ENCODE peak calls at places on chromosome 12, in four cellular contexts. O is GM12878, N is K562, I is HepG2. V is an unnamed sample.

GRCh38 chr12:125983094-125983783 is 918.0 kb downstream of the AACS start:
- DNase-seq in O (no peak), N (peak; percentile 9), I (peak; percentile 61), V (peak; percentile 5)

GRCh38 chr12:52147367-52147972 is 44.3 kb downstream of the KRT80 start:
- DNase-seq in O (no peak), N (peak; percentile 55), I (peak; percentile 67), V (peak; percentile 96)

GRCh38 chr12:92452763-92453162 is 250.0 kb upstream of the PLEKHG7 start:
- DNase-seq in O (no peak), N (no peak), I (no peak), V (no peak)

GRCh38 chr12:113860950-113861349 is 105.2 kb downstream of the RBM19 start:
- DNase-seq in O (no peak), N (peak; percentile 33), I (no peak), V (peak; percentile 60)

GRCh38 chr12:46230985-46231384 is 37.9 kb downstream of the SLC38A1 start:
- DNase-seq in O (no peak), N (no peak), I (no peak), V (no peak)

GRCh38 chr12:108729612-108730336 is 1.5 kb downstream of the CORO1C start:
- DNase-seq in O (no peak), N (peak; percentile 76), I (peak; percentile 37), V (no peak)

GRCh38 chr12:120183211-120183631 is 11.3 kb downstream of the GCN1 start:
- DNase-seq in O (no peak), N (no peak), I (no peak), V (no peak)

GRCh38 chr12:15682826-15683225 is 106.4 kb downstream of the EPS8 start:
- DNase-seq in O (no peak), N (no peak), I (no peak), V (no peak)

GRCh38 chr12:59403259-59403932 is 192.4 kb upstream of the SLC16A7 start:
- DNase-seq in O (no peak), N (peak; percentile 25), I (peak; percentile 44), V (peak; percentile 59)

GRCh38 chr12:114750905-114751304 is 66.9 kb upstream of the TBX3 start:
- DNase-seq in O (no peak), N (no peak), I (no peak), V (no peak)

GRCh38 chr12:98256830-98257229 is 258.6 kb upstream of the TMPO start:
- DNase-seq in O (no peak), N (no peak), I (no peak), V (no peak)

GRCh38 chr12:46977976-46978375 is 101.4 kb upstream of the PCED1B start:
- DNase-seq in O (no peak), N (no peak), I (no peak), V (no peak)

GRCh38 chr12:19125325-19125724 is 4.2 kb upstream of the PLEKHA5 start:
- DNase-seq in O (no peak), N (no peak), I (no peak), V (no peak)

GRCh38 chr12:94898388-94898787 is 105.1 kb downstream of the NDUFA12 start:
- DNase-seq in O (no peak), N (no peak), I (no peak), V (no peak)

GRCh38 chr12:104863549-104863948 is 94.5 kb downstream of the SLC41A2 start:
- DNase-seq in O (no peak), N (no peak), I (no peak), V (no peak)

GRCh38 chr12:57845478-57846284 is 848 bp downstream of the CTDSP2 start:
- DNase-seq in O (no peak), N (peak; percentile 80), I (peak; percentile 90), V (peak; percentile 63)

GRCh38 chr12:89648211-89648930 is 60.3 kb downstream of the ATP2B1 start:
- DNase-seq in O (no peak), N (peak; percentile 71), I (peak; percentile 56), V (no peak)

GRCh38 chr12:55760663-55761062 is 17.7 kb downstream of the GDF11 start:
- DNase-seq in O (no peak), N (no peak), I (no peak), V (no peak)

GRCh38 chr12:109540526-109541411 is 32.5 kb downstream of the MMAB start:
- DNase-seq in O (no peak), N (no peak), I (peak; percentile 34), V (no peak)

GRCh38 chr12:16515666-16516065 is 90.3 kb downstream of the LMO3 start:
- DNase-seq in O (no peak), N (no peak), I (no peak), V (no peak)

GRCh38 chr12:68495666-68496065 is 115.0 kb upstream of the RAP1B start:
- DNase-seq in O (no peak), N (no peak), I (no peak), V (no peak)

GRCh38 chr12:124379938-124380754 is 85.3 kb downstream of the RFLNA start:
- DNase-seq in O (no peak), N (no peak), I (no peak), V (peak; percentile 73)

GRCh38 chr12:93803408-93803807 is 126.2 kb downstream of the CRADD start:
- DNase-seq in O (no peak), N (no peak), I (no peak), V (no peak)

GRCh38 chr12:75471928-75472865 is 8.4 kb upstream of the GLIPR1 start:
- DNase-seq in O (no peak), N (no peak), I (no peak), V (no peak)

GRCh38 chr12:100026241-100026640 is 41.5 kb upstream of the ANKS1B start:
- DNase-seq in O (no peak), N (no peak), I (no peak), V (no peak)
- TF ChIP-seq CTCF in O (no peak), N (no peak), I (no peak), V (no peak)

DNA sequence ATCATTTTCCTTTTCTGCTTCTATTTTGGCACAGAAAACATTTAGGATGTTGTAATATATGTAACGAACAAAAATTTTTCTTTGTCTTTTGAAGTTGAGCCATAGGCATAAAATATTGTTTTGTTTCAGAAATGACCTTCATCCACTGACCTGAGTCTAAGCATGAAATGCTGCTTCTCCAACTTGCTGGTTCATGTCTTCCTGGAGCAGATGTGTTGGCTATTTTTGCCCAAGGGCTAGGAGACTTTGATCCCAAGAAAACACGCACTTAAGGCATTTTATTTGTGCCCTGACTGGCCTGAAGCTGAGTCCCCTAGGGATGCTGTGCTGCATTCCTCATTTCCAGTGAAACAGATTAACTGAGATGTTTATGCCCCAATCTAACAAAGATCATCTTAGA is 27.2 kb upstream of the ALG10B start:
- DNase-seq in O (no peak), N (no peak), I (no peak), V (no peak)
- TF ChIP-seq BHLHE40 in O (no peak), N (no peak), I (no peak), V (no peak)

GRCh38 chr12:53380797-53381738 is 1.1 kb downstream of the SP1 start:
- DNase-seq in O (no peak), N (no peak), I (no peak), V (no peak)
- TF ChIP-seq POLR2AphosphoS2 in O (no peak), N (no peak), I (no peak), V (no peak)

GRCh38 chr12:2457215-2458112 is 337.3 kb upstream of the FKBP4 start:
- DNase-seq in O (no peak), N (peak; percentile 20), I (no peak), V (no peak)

GRCh38 chr12:2456813-2457186 is 338.0 kb upstream of the FKBP4 start:
- DNase-seq in O (no peak), N (no peak), I (no peak), V (no peak)

GRCh38 chr12:2456122-2456812 is 338.5 kb upstream of the FKBP4 start:
- DNase-seq in O (no peak), N (no peak), I (no peak), V (no peak)

GRCh38 chr12:2460051-2460450 is 334.7 kb upstream of the FKBP4 start:
- DNase-seq in O (no peak), N (no peak), I (no peak), V (no peak)

GRCh38 chr12:2458113-2458414 is 336.7 kb upstream of the FKBP4 start:
- DNase-seq in O (no peak), N (no peak), I (no peak), V (no peak)
- TF ChIP-seq CTCF in O (no peak), N (no peak), I (no peak), V (no peak)

GRCh38 chr12:29430699-29431044 is 49.7 kb upstream of the ERGIC2 start:
- DNase-seq in O (no peak), N (no peak), I (no peak), V (no peak)

GRCh38 chr12:29429999-29430698 is 49.2 kb upstream of the ERGIC2 start:
- DNase-seq in O (no peak), N (no peak), I (no peak), V (no peak)

GRCh38 chr12:29426516-29426915 is 45.5 kb upstream of the ERGIC2 start:
- DNase-seq in O (no peak), N (no peak), I (no peak), V (no peak)

GRCh38 chr12:29427964-29428363 is 47.0 kb upstream of the ERGIC2 start:
- DNase-seq in O (peak; percentile 37), N (peak; percentile 49), I (peak; percentile 10), V (peak; percentile 9)

GRCh38 chr12:29428630-29429029 is 47.7 kb upstream of the ERGIC2 start:
- DNase-seq in O (peak; percentile 34), N (peak; percentile 6), I (no peak), V (no peak)
- TF ChIP-seq BHLHE40 in O (no peak), N (no peak), I (no peak), V (no peak)

GRCh38 chr12:112182499-112182898 is 57.1 kb downstream of the TRAFD1 start:
- DNase-seq in O (no peak), N (no peak), I (no peak), V (no peak)
- TF ChIP-seq POLR2AphosphoS2 in O (no peak), N (no peak), I (no peak), V (no peak)

V was measured in A549.